ENCODE peak calls at places on chromosomes 5 and 9, in nine cellular contexts. L is C1 segment of cervical spinal cord; B is brain pericyte; X is ovary; Z is testis; D is germinal center; Q is RPMI7951; A is activated CD4-positive, alpha-beta T cell treated with anti-CD3 and anti-CD28 coated beads, Interleukin-2, amount 50 U/mL, for 48 hours; F is ACHN. J is an unnamed sample.

GRCh38 chr5:135154197-135154596 is 120.2 kb upstream of the PITX1 start:
- DNase-seq in Z (no peak), D (no peak), B (no peak), Q (no peak), X (no peak), L (no peak), F (no peak), A (no peak), J (no peak)

GRCh38 chr9:113427629-113428028 is 17.1 kb downstream of the C9orf43 start:
- DNase-seq in D (no peak), B (no peak), X (no peak), L (no peak), Z (no peak), A (no peak), Q (no peak), F (no peak), J (no peak)

GRCh38 chr9:82021198-82021597 is 32.6 kb downstream of the SPATA31D1 start:
- DNase-seq in B (no peak), L (no peak), D (no peak), Q (peak; percentile 41), X (no peak), F (peak; percentile 66), Z (no peak), A (no peak), J (no peak)

GRCh38 chr5:91016322-91016721 is 366.8 kb downstream of the ARRDC3 start:
- DNase-seq in Q (no peak), D (no peak), L (no peak), A (no peak), Z (no peak), X (no peak), F (no peak), B (no peak), J (no peak)

GRCh38 chr9:70988551-70988950 is 132.9 kb downstream of the TRPM3 start:
- DNase-seq in B (no peak), D (no peak), Q (no peak), L (no peak), Z (no peak), F (no peak), X (no peak), A (no peak), J (no peak)

GRCh38 chr9:21854594-21854993 is 52.2 kb downstream of the MTAP start:
- DNase-seq in X (no peak), L (no peak), A (no peak), B (no peak), Z (no peak), D (no peak), Q (peak; percentile 59), F (no peak), J (no peak)

GRCh38 chr5:78637468-78637867 is 11.1 kb downstream of the LHFPL2 start:
- DNase-seq in D (no peak), L (no peak), B (no peak), Q (no peak), Z (no peak), A (no peak), F (no peak), X (no peak), J (no peak)

GRCh38 chr5:167916706-167917105 is 374.7 kb upstream of the WWC1 start:
- DNase-seq in Z (peak; percentile 36), F (no peak), X (peak; percentile 39), A (no peak), Q (peak; percentile 47), B (no peak), D (no peak), L (no peak), J (no peak)

GRCh38 chr9:136996361-136997281 is at the start of gene CLIC3:
- DNase-seq in L (no peak), D (no peak), X (no peak), F (no peak), A (peak; percentile 27), Z (no peak), Q (peak; percentile 15), B (no peak), J (peak; percentile 57)

GRCh38 chr5:69415584-69415958 is 655 bp downstream of the MARVELD2 start:
- DNase-seq in A (no peak), Z (no peak), B (no peak), Q (no peak), L (no peak), X (no peak), F (no peak), D (no peak), J (no peak)

GRCh38 chr5:107916731-107917725 is 246.3 kb upstream of the EFNA5 start:
- DNase-seq in B (no peak), A (no peak), Z (no peak), X (no peak), F (no peak), D (no peak), L (no peak), Q (no peak), J (no peak)

GRCh38 chr5:78509884-78510769 is 138.4 kb downstream of the LHFPL2 start:
- DNase-seq in X (peak; percentile 49), Q (no peak), Z (peak; percentile 71), D (peak; percentile 66), F (peak; percentile 32), A (peak; percentile 45), B (no peak), L (peak; percentile 37), J (peak; percentile 57)

GRCh38 chr9:128634651-128635262 is 21.9 kb downstream of the DYNC2I2 start:
- DNase-seq in B (no peak), Q (no peak), F (no peak), A (no peak), Z (no peak), D (no peak), X (no peak), L (no peak), J (no peak)

GRCh38 chr5:109318455-109319108 is 91.2 kb downstream of the PJA2 start:
- DNase-seq in B (no peak), Q (no peak), A (no peak), X (no peak), L (no peak), Z (no peak), D (no peak), F (no peak), J (no peak)

GRCh38 chr9:12818431-12819000 is 43.7 kb downstream of the LURAP1L start:
- DNase-seq in A (no peak), F (no peak), L (no peak), B (no peak), Q (peak; percentile 36), D (no peak), X (no peak), Z (no peak), J (no peak)

J was measured in stimulated activated CD8-positive, alpha-beta memory T cell treated with anti-CD3 and anti-CD28 coated beads, Interleukin-4, amount 100 ng/mL, for 48 hours.